ENCODE peak calls at places on chromosomes 4 and X, in nine cellular contexts. V is kidney epithelial cell, A is heart right ventricle, P is uterus, Q is fibroblast of lung, O is A549, X is HFF-Myc, Z is breast epithelium, G is fibroblast of pulmonary artery. W is an unnamed sample.

GRCh38 chr4:160371446-160371845 is 1268.6 kb downstream of the RAPGEF2 start:
- DNase-seq in V (no peak), A (no peak), P (no peak), Q (no peak), O (no peak), X (no peak), Z (no peak), G (no peak), W (no peak)

GRCh38 chr4:26520728-26521442 is 30.6 kb upstream of the CCKAR start:
- DNase-seq in V (no peak), A (no peak), P (peak), Q (no peak), O (no peak), X (no peak), Z (no peak), G (no peak), W (no peak)

GRCh38 chr4:124206779-124207605 is 505.5 kb downstream of the ANKRD50 start:
- DNase-seq in V (no peak), A (no peak), P (no peak), Q (peak), O (peak), X (no peak), Z (peak), G (peak), W (peak)

GRCh38 chrX:12228862-12229261 is 90.6 kb downstream of the FRMPD4 start:
- DNase-seq in V (no peak), A (no peak), P (no peak), Q (no peak), O (no peak), X (no peak), Z (no peak), G (no peak), W (no peak)

GRCh38 chr4:176534566-176534965 is 214.8 kb downstream of the SPCS3 start:
- DNase-seq in V (peak), A (no peak), P (no peak), Q (peak), O (peak), X (peak), Z (no peak), G (peak), W (peak)

GRCh38 chrX:149074429-149074828 is 430.7 kb downstream of the IDS start:
- DNase-seq in V (no peak), A (peak), P (no peak), Q (peak), O (no peak), X (no peak), Z (no peak), G (peak), W (peak)

GRCh38 chr4:27635936-27636913 is 775.6 kb downstream of the STIM2 start:
- DNase-seq in V (no peak), A (no peak), P (no peak), Q (no peak), O (no peak), X (no peak), Z (no peak), G (no peak), W (no peak)

GRCh38 chrX:115393271-115393670 is 103.8 kb downstream of the LUZP4 start:
- DNase-seq in V (peak), A (no peak), P (no peak), Q (peak), O (peak), X (no peak), Z (no peak), G (peak), W (peak)

GRCh38 chr4:107647591-107647990 is 72.4 kb downstream of the PAPSS1 start:
- DNase-seq in V (no peak), A (no peak), P (no peak), Q (no peak), O (no peak), X (peak), Z (no peak), G (no peak), W (peak)

GRCh38 chr4:183987987-183988392 is 82.9 kb downstream of the STOX2 start:
- DNase-seq in V (peak), A (peak), P (peak), Q (peak), O (peak), X (peak), Z (peak), G (peak), W (peak)

GRCh38 chr4:152273343-152273742 is 262.5 kb downstream of the FBXW7 start:
- DNase-seq in V (no peak), A (no peak), P (no peak), Q (no peak), O (no peak), X (no peak), Z (no peak), G (no peak), W (no peak)

GRCh38 chrX:154313147-154313546 is 17.6 kb downstream of the TKTL1 start:
- DNase-seq in V (no peak), A (no peak), P (no peak), Q (no peak), O (no peak), X (no peak), Z (no peak), G (no peak), W (no peak)

GRCh38 chrX:107272431-107272921 is 66.1 kb downstream of the DNAAF6 start:
- DNase-seq in V (no peak), A (no peak), P (no peak), Q (no peak), O (peak), X (no peak), Z (no peak), G (no peak), W (no peak)

GRCh38 chr4:27176400-27176799 is 315.8 kb downstream of the STIM2 start:
- DNase-seq in V (no peak), A (no peak), P (no peak), Q (peak), O (peak), X (no peak), Z (no peak), G (peak), W (peak)

GRCh38 chrX:50180073-50180940 is 20.5 kb downstream of the AKAP4 start:
- DNase-seq in V (no peak), A (no peak), P (no peak), Q (no peak), O (peak), X (no peak), Z (no peak), G (no peak), W (no peak)

GRCh38 chr4:101229116-101229515 is 118.2 kb downstream of the PPP3CA start:
- DNase-seq in V (no peak), A (no peak), P (no peak), Q (peak), O (no peak), X (no peak), Z (no peak), G (peak), W (peak)

GRCh38 chrX:30865020-30865419 is 24.0 kb downstream of the TAB3 start:
- DNase-seq in V (no peak), A (no peak), P (no peak), Q (no peak), O (peak), X (no peak), Z (no peak), G (peak), W (no peak)

GRCh38 chr4:185204238-185204910 is 574 bp upstream of the CFAP97 start:
- DNase-seq in V (no peak), A (no peak), P (no peak), Q (peak), O (peak), X (no peak), Z (no peak), G (no peak), W (no peak)

GRCh38 chrX:14616301-14616700 is 87.0 kb downstream of the GLRA2 start:
- DNase-seq in V (no peak), A (no peak), P (no peak), Q (peak), O (no peak), X (no peak), Z (no peak), G (peak), W (peak)

GRCh38 chr4:56400560-56400959 is 13.3 kb upstream of the AASDH start:
- DNase-seq in V (no peak), A (no peak), P (no peak), Q (no peak), O (no peak), X (no peak), Z (no peak), G (no peak), W (no peak)

GRCh38 chr4:78625073-78625472 is 73.5 kb downstream of the ANXA3 start:
- DNase-seq in V (no peak), A (no peak), P (no peak), Q (no peak), O (no peak), X (no peak), Z (no peak), G (no peak), W (no peak)

GRCh38 chr4:7823416-7823824 is 116.2 kb downstream of the AFAP1 start:
- DNase-seq in V (no peak), A (peak), P (no peak), Q (peak), O (peak), X (no peak), Z (no peak), G (peak), W (peak)

GRCh38 chr4:176924238-176924637 is 131.5 kb upstream of the VEGFC start:
- DNase-seq in V (no peak), A (no peak), P (no peak), Q (no peak), O (no peak), X (no peak), Z (no peak), G (no peak), W (no peak)

GRCh38 chr4:17583944-17584343 is 6.9 kb downstream of the LAP3 start:
- DNase-seq in V (no peak), A (no peak), P (no peak), Q (no peak), O (no peak), X (no peak), Z (no peak), G (no peak), W (no peak)

GRCh38 chrX:134026732-134027311 is 41.4 kb upstream of the GPC3 start:
- DNase-seq in V (peak), A (peak), P (peak), Q (peak), O (peak), X (no peak), Z (no peak), G (peak), W (peak)

GRCh38 chrX:16807976-16808542 is 21.8 kb downstream of the TXLNG start:
- DNase-seq in V (no peak), A (no peak), P (peak), Q (peak), O (peak), X (no peak), Z (no peak), G (peak), W (peak)

GRCh38 chrX:9566150-9566621 is 101.3 kb downstream of the TBL1X start:
- DNase-seq in V (peak), A (peak), P (peak), Q (peak), O (peak), X (peak), Z (no peak), G (peak), W (peak)

GRCh38 chrX:43958529-43958928 is 14.7 kb downstream of the NDP start:
- DNase-seq in V (peak), A (peak), P (peak), Q (peak), O (peak), X (peak), Z (no peak), G (peak), W (peak)
- TF ChIP-seq CTCF in V (peak), A (peak), P (peak), Q (peak), O (peak), X (peak), Z (peak), G (peak), W (peak)

GRCh38 chr4:52407545-52407944 is 251.6 kb downstream of the USP46 start:
- DNase-seq in V (no peak), A (no peak), P (no peak), Q (no peak), O (no peak), X (peak), Z (no peak), G (no peak), W (peak)
- H3K4me3 ChIP-seq in V (no peak), A (no peak), P (no peak), Q (no peak), O (no peak), X (no peak), Z (no peak), G (no peak), W (no peak)

GRCh38 chrX:99271641-99272040 is 1138.4 kb downstream of the PCDH19 start:
- DNase-seq in V (no peak), A (no peak), P (no peak), Q (no peak), O (no peak), X (no peak), Z (no peak), G (no peak), W (no peak)
- TF ChIP-seq CTCF in V (no peak), A (no peak), P (no peak), Q (no peak), O (no peak), X (no peak), Z (no peak), G (no peak), W (no peak)

DNA sequence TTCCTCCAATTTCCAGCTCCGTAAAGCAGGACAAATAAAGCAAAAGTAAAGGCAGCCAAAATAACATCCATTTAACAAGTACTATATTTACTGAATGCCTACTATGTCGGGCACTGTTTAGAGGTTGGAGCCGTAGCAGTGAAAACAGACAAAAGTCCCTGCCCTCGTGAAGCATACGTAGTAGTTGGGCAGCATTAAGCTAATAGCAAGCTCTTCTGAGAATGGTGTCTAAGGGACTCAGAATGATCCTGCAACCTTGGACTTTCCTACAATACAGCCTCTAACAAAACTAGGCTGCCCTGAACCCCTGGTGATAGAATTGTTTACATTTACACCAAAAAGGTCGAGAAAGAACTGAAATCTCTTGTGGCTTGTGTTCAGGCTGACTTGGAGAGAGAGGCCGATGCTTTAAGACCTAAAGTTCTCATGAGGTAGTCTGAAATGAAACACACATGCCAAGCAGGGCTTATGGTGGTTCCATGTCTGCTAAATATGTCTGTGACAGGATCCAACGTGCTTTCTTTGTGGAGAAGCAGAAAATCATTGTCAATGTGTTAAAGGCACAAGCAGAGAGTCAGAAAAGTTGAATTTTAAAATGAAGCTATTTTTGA is 876 bp upstream of the PDGFC start:
- DNase-seq in V (no peak), A (no peak), P (no peak), Q (no peak), O (no peak), X (no peak), Z (no peak), G (no peak), W (no peak)
- H3K4me3 ChIP-seq in V (peak), A (peak), P (peak), Q (peak), O (peak), X (peak), Z (peak), G (peak), W (peak)

GRCh38 chrX:118508690-118509089 is 13.1 kb downstream of the DOCK11 start:
- DNase-seq in V (no peak), A (peak), P (no peak), Q (no peak), O (no peak), X (no peak), Z (no peak), G (no peak), W (no peak)
- TF ChIP-seq CTCF in V (no peak), A (no peak), P (no peak), Q (peak), O (no peak), X (no peak), Z (no peak), G (no peak), W (no peak)

W was measured in AG10803.